ENCODE peak calls at places on chromosomes 12 and 14, in six cellular contexts. S is activated CD4-positive, alpha-beta T cell treated with anti-CD3 and anti-CD28 coated beads for 4 hours; X is Karpas-422; K is stimulated activated naive CD8-positive, alpha-beta T cell treated with anti-CD3 and anti-CD28 coated beads, Interleukin-15, amount 100 ng/mL, for 72 hours; Q is stimulated activated CD4-positive, alpha-beta T cell treated with anti-CD3 and anti-CD28 coated beads, Interleukin-15, amount 100 ng/mL, for 24 hours; D is CD4-positive, CD25-positive, alpha-beta regulatory T cell. F is an unnamed sample.

GRCh38 chr14:61337893-61338292 is 16.5 kb downstream of the PRKCH start:
- DNase-seq in S (peak), X (no peak), K (peak), Q (peak), D (peak), F (no peak)

GRCh38 chr12:14418526-14418925 is 53.0 kb downstream of the ATF7IP start:
- DNase-seq in S (no peak), X (peak), K (no peak), Q (no peak), D (peak), F (no peak)

GRCh38 chr12:84911331-84912190 is 1.0 kb downstream of the SLC6A15 start:
- DNase-seq in S (no peak), X (no peak), K (no peak), Q (peak), D (no peak), F (no peak)

GRCh38 chr14:55514819-55515470 is 65.1 kb upstream of the KTN1 start:
- DNase-seq in S (no peak), X (no peak), K (no peak), Q (no peak), D (no peak), F (no peak)

GRCh38 chr12:108468149-108468968 is 46.7 kb upstream of the FICD start:
- DNase-seq in S (no peak), X (peak), K (no peak), Q (no peak), D (peak), F (peak)

GRCh38 chr12:17342381-17342961 is 736.5 kb upstream of the LMO3 start:
- DNase-seq in S (no peak), X (no peak), K (no peak), Q (no peak), D (no peak), F (no peak)

GRCh38 chr14:22973217-22974032 is 8.9 kb downstream of the AJUBA start:
- DNase-seq in S (peak), X (peak), K (peak), Q (peak), D (peak), F (peak)

GRCh38 chr12:24226745-24227350 is 277.4 kb upstream of the SOX5 start:
- DNase-seq in S (no peak), X (no peak), K (no peak), Q (no peak), D (no peak), F (no peak)

GRCh38 chr12:118346895-118347294 is 25.8 kb downstream of the TAOK3 start:
- DNase-seq in S (no peak), X (peak), K (no peak), Q (no peak), D (no peak), F (no peak)

F was measured in OCI-LY7.